ENCODE peak calls at places on chromosome 21, in nine cellular contexts. V is OCI-LY7, K is endothelial cell of umbilical vein, H is mammary epithelial cell, W is breast epithelium, Q is fibroblast of lung, Y is hepatocyte, D is IMR-90, N is pancreas. O is an unnamed sample.

GRCh38 chr21:38244885-38245869 is 11.6 kb upstream of the KCNJ15 start:
- DNase-seq in V (no peak), K (peak), H (peak), W (no peak), Q (peak), Y (no peak), D (peak), N (no peak), O (peak)

GRCh38 chr21:38241029-38241740 is 15.6 kb upstream of the KCNJ15 start:
- DNase-seq in V (no peak), K (peak), H (no peak), W (no peak), Q (peak), Y (no peak), D (no peak), N (no peak), O (no peak)

GRCh38 chr21:45528981-45529784 is 13.1 kb downstream of the SLC19A1 start:
- DNase-seq in V (no peak), K (no peak), H (no peak), W (no peak), Q (no peak), Y (peak), D (no peak), N (no peak), O (no peak)

GRCh38 chr21:46168238-46168637 is 12.9 kb upstream of the FTCD start:
- DNase-seq in V (no peak), K (no peak), H (no peak), W (no peak), Q (no peak), Y (no peak), D (no peak), N (peak), O (no peak)

GRCh38 chr21:46145840-46146691 is 9.3 kb downstream of the FTCD start:
- DNase-seq in V (no peak), K (no peak), H (no peak), W (no peak), Q (no peak), Y (no peak), D (no peak), N (peak), O (no peak)

GRCh38 chr21:34215911-34216310 is 142.5 kb downstream of the MRPS6 start:
- DNase-seq in V (no peak), K (no peak), H (no peak), W (no peak), Q (no peak), Y (no peak), D (no peak), N (no peak), O (no peak)

GRCh38 chr21:46622226-46622625 is 13.2 kb upstream of the PRMT2 start:
- DNase-seq in V (no peak), K (peak), H (no peak), W (no peak), Q (no peak), Y (peak), D (no peak), N (no peak), O (no peak)

GRCh38 chr21:15682182-15682895 is 47.4 kb upstream of the USP25 start:
- DNase-seq in V (no peak), K (peak), H (peak), W (no peak), Q (peak), Y (no peak), D (peak), N (no peak), O (peak)

GRCh38 chr21:31339736-31340135 is 4.3 kb downstream of the TIAM1 start:
- DNase-seq in V (no peak), K (no peak), H (no peak), W (no peak), Q (no peak), Y (no peak), D (peak), N (no peak), O (no peak)

GRCh38 chr21:39078322-39079065 is 104.8 kb downstream of the PSMG1 start:
- DNase-seq in V (no peak), K (no peak), H (no peak), W (no peak), Q (no peak), Y (no peak), D (no peak), N (no peak), O (no peak)

GRCh38 chr21:14382486-14382834 is 486 bp downstream of the HSPA13 start:
- DNase-seq in V (peak), K (no peak), H (no peak), W (no peak), Q (peak), Y (peak), D (peak), N (no peak), O (peak)

GRCh38 chr21:22881131-22881530 is 1882.9 kb downstream of the NCAM2 start:
- DNase-seq in V (no peak), K (no peak), H (no peak), W (no peak), Q (no peak), Y (no peak), D (no peak), N (no peak), O (no peak)

GRCh38 chr21:45322231-45322959 is 34.7 kb upstream of the POFUT2 start:
- DNase-seq in V (no peak), K (no peak), H (no peak), W (no peak), Q (no peak), Y (no peak), D (no peak), N (peak), O (no peak)

GRCh38 chr21:44024895-44025353 is 12.8 kb downstream of the TRAPPC10 start:
- DNase-seq in V (no peak), K (peak), H (peak), W (no peak), Q (peak), Y (peak), D (peak), N (no peak), O (no peak)

GRCh38 chr21:46110499-46111192 is 12.7 kb downstream of the COL6A2 start:
- DNase-seq in V (no peak), K (no peak), H (no peak), W (peak), Q (no peak), Y (peak), D (no peak), N (peak), O (no peak)

GRCh38 chr21:28257276-28257675 is 735.4 kb downstream of the LTN1 start:
- DNase-seq in V (no peak), K (peak), H (no peak), W (no peak), Q (no peak), Y (no peak), D (no peak), N (no peak), O (no peak)

GRCh38 chr21:44785620-44786344 is 15.8 kb downstream of the UBE2G2 start:
- DNase-seq in V (no peak), K (no peak), H (no peak), W (no peak), Q (peak), Y (no peak), D (peak), N (no peak), O (no peak)

GRCh38 chr21:26939532-26940181 is 27.2 kb downstream of the ADAMTS5 start:
- DNase-seq in V (no peak), K (no peak), H (no peak), W (no peak), Q (peak), Y (no peak), D (peak), N (no peak), O (no peak)

GRCh38 chr21:8991088-8991907 is 1530.1 kb upstream of the TPTE start:
- DNase-seq in V (no peak), K (peak), H (no peak), W (no peak), Q (peak), Y (no peak), D (no peak), N (peak), O (no peak)

GRCh38 chr21:35399706-35400105 is 350.6 kb upstream of the RUNX1 start:
- DNase-seq in V (peak), K (no peak), H (no peak), W (no peak), Q (no peak), Y (no peak), D (no peak), N (no peak), O (no peak)

GRCh38 chr21:35399002-35399401 is 349.9 kb upstream of the RUNX1 start:
- DNase-seq in V (no peak), K (no peak), H (peak), W (no peak), Q (peak), Y (no peak), D (no peak), N (no peak), O (no peak)

GRCh38 chr21:35401476-35401875 is 352.4 kb upstream of the RUNX1 start:
- DNase-seq in V (no peak), K (no peak), H (no peak), W (no peak), Q (peak), Y (no peak), D (peak), N (no peak), O (no peak)

GRCh38 chr21:35398366-35398982 is 349.4 kb upstream of the RUNX1 start:
- DNase-seq in V (no peak), K (peak), H (peak), W (no peak), Q (peak), Y (no peak), D (peak), N (no peak), O (no peak)

DNA sequence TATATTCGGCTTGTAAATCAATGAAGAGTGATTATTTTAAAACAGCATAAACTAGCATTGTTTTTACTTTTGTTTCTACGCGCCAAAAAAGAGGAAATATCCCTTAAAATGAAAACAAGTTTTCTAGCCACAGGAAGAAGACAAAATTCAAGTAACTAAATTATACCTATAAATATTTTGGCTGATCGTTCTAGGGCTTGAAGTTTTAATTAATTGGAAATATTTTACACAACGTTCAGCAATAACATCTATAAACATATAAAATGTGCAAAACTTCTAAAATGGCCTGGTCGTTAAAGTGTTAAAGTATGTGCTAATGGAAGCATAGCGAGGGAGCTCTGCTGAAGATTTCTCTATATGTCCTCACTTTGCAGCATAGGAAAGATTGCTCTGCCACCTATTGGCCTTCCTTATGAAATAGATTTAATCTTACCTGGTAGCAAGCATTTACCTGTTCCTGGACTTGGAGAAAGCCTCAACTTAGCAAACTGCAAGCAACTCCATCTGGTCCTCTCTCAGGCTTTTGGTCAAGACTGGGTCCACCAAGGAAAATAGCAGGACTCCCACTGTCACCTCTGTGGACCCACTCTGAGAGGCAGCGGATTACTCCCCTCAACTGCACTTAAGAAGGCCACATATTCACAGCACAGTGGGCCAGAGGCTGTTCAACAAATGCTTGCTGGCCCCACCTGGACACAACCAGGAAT is 351.3 kb upstream of the RUNX1 start:
- DNase-seq in V (peak), K (peak), H (peak), W (no peak), Q (peak), Y (peak), D (peak), N (no peak), O (peak)
- TF ChIP-seq CTCF in V (peak), K (peak), H (peak), W (peak), Q (peak), Y (peak), D (peak), N (peak), O (peak)

DNA sequence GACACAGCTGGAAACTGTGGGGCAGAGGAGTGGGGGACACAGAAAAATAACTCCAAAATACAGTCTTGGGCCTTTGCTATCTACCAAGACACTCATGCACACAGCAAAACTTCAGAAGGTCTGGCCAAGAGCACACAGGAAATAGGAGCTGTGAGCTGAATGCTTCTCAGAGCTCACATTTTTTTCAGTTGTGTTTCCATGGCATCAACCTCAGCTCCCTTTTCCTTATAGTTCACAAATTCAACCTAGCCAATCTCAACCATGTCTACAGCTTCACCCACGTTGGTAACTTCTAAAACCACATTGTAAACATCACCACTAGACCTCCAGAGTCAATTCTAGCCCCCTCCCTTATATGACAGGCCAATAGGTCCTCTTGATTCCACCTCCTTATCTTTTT is 19.6 kb upstream of the SYNJ1 start:
- DNase-seq in V (no peak), K (no peak), H (no peak), W (no peak), Q (no peak), Y (no peak), D (no peak), N (no peak), O (no peak)
- H3K27ac ChIP-seq in V (no peak), K (no peak), H (no peak), W (no peak), Q (no peak), Y (no peak), D (no peak), N (no peak), O (no peak)

GRCh38 chr21:41973861-41974751 is 20.3 kb upstream of the C2CD2 start:
- DNase-seq in V (peak), K (peak), H (no peak), W (no peak), Q (no peak), Y (no peak), D (peak), N (no peak), O (no peak)
- TF ChIP-seq CTCF in V (peak), K (peak), H (peak), W (no peak), Q (no peak), Y (no peak), D (peak), N (no peak), O (no peak)

GRCh38 chr21:17550671-17551308 is 37.9 kb downstream of the CXADR start:
- DNase-seq in V (no peak), K (no peak), H (no peak), W (no peak), Q (no peak), Y (no peak), D (no peak), N (no peak), O (no peak)

GRCh38 chr21:17554619-17555472 is 42.0 kb downstream of the CXADR start:
- DNase-seq in V (peak), K (peak), H (no peak), W (no peak), Q (peak), Y (no peak), D (peak), N (no peak), O (peak)

GRCh38 chr21:17552410-17552809 is 39.6 kb downstream of the CXADR start:
- DNase-seq in V (no peak), K (no peak), H (no peak), W (no peak), Q (no peak), Y (no peak), D (no peak), N (no peak), O (no peak)

GRCh38 chr21:17548262-17548661 is 35.4 kb downstream of the CXADR start:
- DNase-seq in V (no peak), K (no peak), H (no peak), W (no peak), Q (no peak), Y (no peak), D (peak), N (no peak), O (no peak)

DNA sequence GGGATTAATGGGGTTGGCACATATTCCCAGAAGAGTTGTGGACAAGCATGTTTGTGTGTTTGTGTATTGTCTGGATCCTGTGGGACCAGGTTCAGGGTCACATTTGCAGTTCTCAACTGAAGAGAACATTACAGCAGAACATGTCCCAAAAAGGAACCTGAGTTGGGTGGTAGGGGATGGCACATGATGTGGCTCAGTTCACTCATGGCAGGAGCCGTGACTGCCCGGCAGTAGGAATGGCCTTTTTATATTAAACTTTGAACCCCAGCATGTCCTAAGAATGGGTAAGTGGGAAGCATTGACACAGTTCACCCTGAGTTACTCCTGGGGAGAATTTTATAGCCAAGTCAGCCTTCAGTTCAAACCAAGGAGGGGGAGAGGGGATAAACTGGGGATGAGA is 41.3 kb downstream of the CXADR start:
- DNase-seq in V (no peak), K (no peak), H (no peak), W (no peak), Q (no peak), Y (no peak), D (no peak), N (no peak), O (no peak)
- H3K27ac ChIP-seq in V (no peak), K (no peak), H (no peak), W (no peak), Q (no peak), Y (no peak), D (no peak), N (no peak), O (no peak)